ENCODE peak calls at places on chromosomes 13 and 19, in seven cellular contexts. A is epithelial cell of prostate; L is HS-27A; N is effector memory CD4-positive, alpha-beta T cell; G is stimulated activated CD4-positive, alpha-beta T cell treated with anti-CD3 and anti-CD28 coated beads, Interleukin-4, amount 100 ng/mL, for 48 hours; Q is activated CD4-positive, CD25-positive, alpha-beta regulatory T cell treated with anti-CD3 and anti-CD28 coated beads, Interleukin-2, amount 50 U/mL, for 16 hours; D is IMR-90. W is an unnamed sample.

GRCh38 chr13:114065926-114066774 is 66.3 kb downstream of the RASA3 start:
- DNase-seq in A (no peak), L (no peak), N (no peak), G (no peak), Q (no peak), D (no peak), W (no peak)

GRCh38 chr19:52464798-52465470 is 11.6 kb downstream of the ZNF578 start:
- DNase-seq in A (no peak), L (no peak), N (no peak), G (no peak), Q (no peak), D (no peak), W (no peak)

GRCh38 chr13:50403311-50403710 is 388.1 kb downstream of the KCNRG start:
- DNase-seq in A (no peak), L (no peak), N (no peak), G (no peak), Q (no peak), D (peak), W (no peak)

GRCh38 chr13:112887151-112887550 is 81.9 kb upstream of the MCF2L start:
- DNase-seq in A (no peak), L (no peak), N (no peak), G (no peak), Q (no peak), D (no peak), W (no peak)

GRCh38 chr13:96824110-96824509 is 170.2 kb downstream of the OXGR1 start:
- DNase-seq in A (no peak), L (no peak), N (no peak), G (no peak), Q (no peak), D (no peak), W (peak)

GRCh38 chr13:93689333-93689732 is 462.7 kb downstream of the GPC6 start:
- DNase-seq in A (no peak), L (no peak), N (no peak), G (no peak), Q (no peak), D (peak), W (no peak)

GRCh38 chr19:2494447-2495129 is 18.7 kb downstream of the GADD45B start:
- DNase-seq in A (no peak), L (no peak), N (peak), G (no peak), Q (no peak), D (peak), W (no peak)

GRCh38 chr13:60758637-60759036 is 361.6 kb downstream of the TDRD3 start:
- DNase-seq in A (peak), L (no peak), N (no peak), G (no peak), Q (no peak), D (no peak), W (no peak)

GRCh38 chr13:44422755-44423643 is 49.4 kb downstream of the SERP2 start:
- DNase-seq in A (no peak), L (no peak), N (no peak), G (no peak), Q (no peak), D (no peak), W (no peak)